ENCODE peak calls at places on chromosomes 6 and 20, in five cellular contexts. E is adrenal gland, L is Peyer's patch, V is heart left ventricle, F is tibial nerve. W is an unnamed sample.

GRCh38 chr6:139187489-139187888 is 52.6 kb downstream of the HECA start:
- DNase-seq in L (no peak), F (no peak), E (no peak), V (no peak), W (no peak)

GRCh38 chr20:59948212-59948611 is 8.0 kb downstream of the FAM217B start:
- DNase-seq in F (no peak), L (no peak), E (no peak), V (no peak), W (no peak)

GRCh38 chr6:71533939-71534379 is 245.3 kb downstream of the OGFRL1 start:
- DNase-seq in V (no peak), L (no peak), E (no peak), F (no peak), W (no peak)

GRCh38 chr6:25302156-25302555 is 23.0 kb downstream of the CARMIL1 start:
- DNase-seq in E (no peak), F (no peak), V (no peak), L (no peak), W (no peak)

GRCh38 chr6:165961236-165961751 is 206.4 kb downstream of the TBXT start:
- DNase-seq in E (no peak), L (no peak), F (no peak), V (no peak), W (no peak)

GRCh38 chr6:43644940-43645612 is at the start of gene RSPH9:
- DNase-seq in L (peak; percentile 73), V (peak; percentile 64), E (peak; percentile 77), F (no peak), W (peak; percentile 19)

GRCh38 chr6:166434336-166434735 is 51.6 kb upstream of the MPC1 start:
- DNase-seq in F (no peak), L (no peak), E (no peak), V (no peak), W (no peak)

GRCh38 chr6:3654436-3654835 is 97.1 kb downstream of the PXDC1 start:
- DNase-seq in E (no peak), V (no peak), F (no peak), L (no peak), W (no peak)

GRCh38 chr20:57392512-57393271 is 1.5 kb downstream of the RBM38 start:
- DNase-seq in F (no peak), V (peak; percentile 79), E (peak; percentile 59), L (peak; percentile 95), W (no peak)

GRCh38 chr20:62929051-62929538 is 2.8 kb upstream of the DIDO1 start:
- DNase-seq in V (peak; percentile 69), L (peak; percentile 65), E (peak; percentile 71), F (peak; percentile 42), W (peak; percentile 34)

GRCh38 chr6:130827247-130828149 is at the start of gene SMLR1:
- DNase-seq in V (no peak), L (no peak), F (no peak), E (peak; percentile 21), W (no peak)

GRCh38 chr20:6940052-6940451 is 172.6 kb downstream of the BMP2 start:
- DNase-seq in L (no peak), F (no peak), V (no peak), E (no peak), W (no peak)

GRCh38 chr6:36360241-36361054 is 23.8 kb upstream of the BNIP5 start:
- DNase-seq in E (peak; percentile 81), V (peak; percentile 74), L (peak; percentile 77), F (peak; percentile 84), W (peak; percentile 75)

GRCh38 chr6:36361071-36361470 is 24.4 kb upstream of the BNIP5 start:
- DNase-seq in L (no peak), V (no peak), E (no peak), F (no peak), W (no peak)

GRCh38 chr6:36355819-36356218 is 19.1 kb upstream of the BNIP5 start:
- DNase-seq in F (no peak), E (no peak), L (no peak), V (no peak), W (no peak)

GRCh38 chr6:36358235-36358915 is 21.7 kb upstream of the BNIP5 start:
- DNase-seq in F (peak; percentile 19), L (no peak), V (no peak), E (peak; percentile 45), W (peak; percentile 39)

GRCh38 chr6:36357872-36358234 is 21.2 kb upstream of the BNIP5 start:
- DNase-seq in L (no peak), E (no peak), V (no peak), F (no peak), W (no peak)
- H3K27ac ChIP-seq in L (no peak overlapping the region), E (no peak overlapping the region), V (no peak overlapping the region), F (peak overlapping the region; percentile 88), W (peak overlapping the region; percentile 89)

DNA sequence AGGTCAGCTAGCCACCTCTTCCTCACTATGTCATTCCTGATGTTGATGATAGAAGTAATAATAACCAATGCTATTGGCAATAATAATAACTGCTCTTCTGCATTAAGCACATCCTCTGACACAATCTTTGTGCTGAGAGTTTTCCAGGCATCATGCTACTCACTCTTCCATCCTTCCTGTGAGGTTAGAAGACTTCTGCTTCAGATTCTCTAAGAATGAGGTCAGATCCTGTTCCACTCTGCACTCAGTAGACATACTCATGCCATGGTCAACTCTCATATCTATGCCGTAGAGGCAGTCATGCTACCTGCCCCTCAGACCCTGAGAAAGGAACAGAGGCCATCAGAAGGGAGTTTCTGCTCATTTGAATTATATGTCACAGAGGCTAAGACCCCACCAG is 98.1 kb upstream of the TOP1 start:
- DNase-seq in E (no peak), F (no peak), L (no peak), V (no peak), W (no peak)
- H3K27ac ChIP-seq in E (no peak overlapping the region), F (no peak overlapping the region), L (no peak overlapping the region), V (no peak overlapping the region), W (no peak overlapping the region)

GRCh38 chr6:158283304-158284005 is 28.8 kb upstream of the TULP4 start:
- DNase-seq in E (no peak), L (no peak), F (no peak), V (no peak), W (no peak)
- H3K27ac ChIP-seq in E (no peak overlapping the region), L (peak overlapping the region; percentile 53), F (peak overlapping the region; percentile 39), V (peak overlapping the region; percentile 62), W (peak overlapping the region; percentile 82)

DNA sequence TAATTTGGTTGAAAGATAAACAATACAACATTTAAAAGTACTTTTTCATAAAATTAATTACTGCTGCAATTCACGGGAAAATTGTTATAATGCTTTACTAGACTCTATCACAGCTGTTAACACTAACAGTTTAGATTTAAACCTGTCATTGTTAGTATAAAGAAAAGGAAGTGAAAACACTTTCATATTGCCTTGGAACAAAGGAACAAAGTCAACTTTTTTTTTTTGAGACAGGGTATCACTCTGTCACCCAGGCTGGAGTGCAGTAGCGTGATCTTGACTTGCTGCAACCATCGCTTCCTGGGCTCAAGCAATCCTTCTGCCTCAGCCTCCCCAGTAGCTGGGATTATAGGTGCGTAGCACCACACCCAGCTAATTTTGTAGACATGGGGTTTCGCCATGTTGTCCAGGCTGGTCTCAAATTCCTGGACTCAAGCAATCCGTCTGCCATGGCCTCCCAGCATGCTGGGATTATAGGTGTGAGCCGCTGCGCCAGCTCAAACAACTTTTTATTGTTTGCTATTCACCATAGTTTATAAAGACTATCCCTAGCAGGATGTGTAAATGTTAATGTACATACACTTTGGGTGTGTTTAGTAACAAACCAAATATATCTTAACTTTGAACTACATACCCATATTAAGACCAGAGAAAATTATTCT is 22.1 kb downstream of the SLC35A1 start:
- DNase-seq in L (no peak), E (no peak), F (no peak), V (no peak), W (no peak)
- H3K27ac ChIP-seq in L (no peak overlapping the region), E (no peak overlapping the region), F (no peak overlapping the region), V (no peak overlapping the region), W (no peak overlapping the region)

GRCh38 chr20:33673411-33674293 is 576 bp downstream of the NECAB3 start:
- DNase-seq in E (no peak), V (no peak), F (no peak), L (no peak), W (no peak)
- H3K27ac ChIP-seq in E (peak overlapping the region; percentile 96), V (peak overlapping the region; percentile 88), F (peak overlapping the region; percentile 90), L (peak overlapping the region; percentile 83), W (peak overlapping the region; percentile 82)

GRCh38 chr6:31125586-31126363 is 5.5 kb upstream of the CDSN start:
- DNase-seq in L (no peak), E (no peak), V (peak; percentile 43), F (no peak), W (no peak)
- H3K27ac ChIP-seq in L (no peak overlapping the region), E (no peak overlapping the region), V (peak overlapping the region; percentile 72), F (no peak overlapping the region), W (no peak overlapping the region)

W was measured in substantia nigra.